ENCODE peak calls at places on chromosomes 4 and X, in five cellular contexts. O is PC-9, X is neural progenitor cell, Z is hepatocyte, M is HCT116. B is an unnamed sample.

GRCh38 chr4:139416073-139416673 is 37.7 kb upstream of the RAB33B start:
- DNase-seq in O (no peak), X (peak), Z (peak), M (peak), B (peak)

GRCh38 chrX:18643853-18644252 is 28.1 kb downstream of the RS1 start:
- DNase-seq in O (no peak), X (no peak), Z (no peak), M (no peak), B (no peak)

GRCh38 chrX:67587946-67588624 is 44.3 kb downstream of the AR start:
- DNase-seq in O (no peak), X (no peak), Z (no peak), M (no peak), B (peak)

GRCh38 chr4:117801756-117802155 is 232.5 kb upstream of the NDST3 start:
- DNase-seq in O (no peak), X (no peak), Z (no peak), M (no peak), B (no peak)

GRCh38 chr4:83731609-83732008 is 195.7 kb downstream of the GPAT3 start:
- DNase-seq in O (no peak), X (no peak), Z (peak), M (peak), B (no peak)

GRCh38 chrX:8455600-8455999 is 9.0 kb upstream of the VCX3B start:
- DNase-seq in O (no peak), X (no peak), Z (no peak), M (no peak), B (no peak)

GRCh38 chrX:33183366-33183765 is 28.0 kb downstream of the DMD start:
- DNase-seq in O (no peak), X (no peak), Z (peak), M (no peak), B (peak)

GRCh38 chrX:102745513-102746133 is 25.1 kb downstream of the GPRASP3 start:
- DNase-seq in O (no peak), X (peak), Z (peak), M (no peak), B (no peak)

GRCh38 chr4:55635760-55636621 is at the start of gene NMU:
- DNase-seq in O (peak), X (peak), Z (peak), M (peak), B (peak)
- TF ChIP-seq EZH2 in O (no peak), X (peak), Z (peak), M (no peak), B (peak)

DNA sequence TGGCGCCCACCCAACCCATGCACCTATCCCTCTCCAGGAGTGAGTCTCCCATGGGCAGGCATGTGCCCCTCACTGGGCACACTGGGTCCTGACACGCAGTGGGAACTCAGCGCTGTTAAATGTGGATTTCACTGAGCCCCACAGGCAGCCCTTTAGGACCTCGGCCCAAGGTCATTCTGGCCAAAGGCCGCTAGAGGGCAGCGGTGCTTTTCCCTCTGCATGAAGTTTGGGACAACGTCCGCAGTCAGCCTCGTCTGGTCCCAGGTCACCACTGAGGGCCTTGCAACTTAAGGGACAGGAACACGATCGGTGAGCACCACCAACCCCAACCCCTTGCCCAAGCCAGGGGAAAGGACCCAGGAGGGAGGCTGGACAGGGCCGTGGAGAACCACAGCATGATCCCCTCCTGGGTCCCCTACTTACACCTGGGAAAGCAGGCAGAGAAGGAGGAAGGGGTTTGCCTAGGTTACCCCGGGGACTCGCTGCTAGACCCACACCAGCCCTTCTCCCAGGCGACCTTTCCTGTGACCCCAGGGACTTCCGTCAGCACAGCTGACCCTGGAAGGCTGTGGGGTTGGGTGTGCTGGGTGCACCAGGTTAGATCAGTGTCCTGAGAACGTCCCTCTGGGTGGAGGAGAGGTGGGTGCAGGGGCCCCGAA is 24.0 kb downstream of the CYTL1 start:
- DNase-seq in O (peak), X (peak), Z (peak), M (peak), B (peak)
- TF ChIP-seq EZH2 in O (no peak), X (no peak), Z (no peak), M (no peak), B (no peak)

GRCh38 chrX:1466232-1466661 is 13.5 kb upstream of the ASMTL start:
- DNase-seq in O (no peak), X (no peak), Z (no peak), M (no peak), B (no peak)

GRCh38 chrX:1464282-1465131 is 11.8 kb upstream of the ASMTL start:
- DNase-seq in O (no peak), X (no peak), Z (no peak), M (no peak), B (no peak)

GRCh38 chrX:1463581-1464281 is 11.0 kb upstream of the ASMTL start:
- DNase-seq in O (no peak), X (no peak), Z (no peak), M (no peak), B (no peak)

GRCh38 chrX:1466971-1467561 is 14.4 kb upstream of the ASMTL start:
- DNase-seq in O (no peak), X (no peak), Z (no peak), M (no peak), B (no peak)

GRCh38 chrX:1465261-1466231 is 12.8 kb upstream of the ASMTL start:
- DNase-seq in O (no peak), X (no peak), Z (no peak), M (no peak), B (no peak)
- TF ChIP-seq EZH2 in O (no peak), X (no peak), Z (no peak), M (no peak), B (peak)

DNA sequence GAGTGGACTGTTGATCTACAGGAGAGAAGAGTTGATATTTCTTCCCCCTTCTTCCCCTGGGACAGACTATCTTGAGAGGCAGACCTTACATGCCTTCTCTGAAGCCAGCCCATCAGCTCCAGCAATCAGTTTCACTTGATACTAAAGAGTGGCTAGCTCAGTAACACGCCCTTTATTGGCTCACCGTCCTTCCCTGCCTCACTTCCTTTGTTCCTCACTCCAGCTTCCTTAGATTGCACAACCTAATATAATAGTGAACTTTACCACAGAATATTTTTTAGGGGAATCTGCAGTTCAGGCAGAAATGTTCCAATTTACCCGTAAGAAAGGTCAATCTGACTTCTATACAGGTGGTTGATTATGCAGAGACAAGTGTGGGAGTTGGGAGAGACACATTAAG is 128.1 kb upstream of the NDP start:
- DNase-seq in O (no peak), X (no peak), Z (no peak), M (no peak), B (no peak)
- TF ChIP-seq EZH2 in O (no peak), X (no peak), Z (no peak), M (no peak), B (no peak)

DNA sequence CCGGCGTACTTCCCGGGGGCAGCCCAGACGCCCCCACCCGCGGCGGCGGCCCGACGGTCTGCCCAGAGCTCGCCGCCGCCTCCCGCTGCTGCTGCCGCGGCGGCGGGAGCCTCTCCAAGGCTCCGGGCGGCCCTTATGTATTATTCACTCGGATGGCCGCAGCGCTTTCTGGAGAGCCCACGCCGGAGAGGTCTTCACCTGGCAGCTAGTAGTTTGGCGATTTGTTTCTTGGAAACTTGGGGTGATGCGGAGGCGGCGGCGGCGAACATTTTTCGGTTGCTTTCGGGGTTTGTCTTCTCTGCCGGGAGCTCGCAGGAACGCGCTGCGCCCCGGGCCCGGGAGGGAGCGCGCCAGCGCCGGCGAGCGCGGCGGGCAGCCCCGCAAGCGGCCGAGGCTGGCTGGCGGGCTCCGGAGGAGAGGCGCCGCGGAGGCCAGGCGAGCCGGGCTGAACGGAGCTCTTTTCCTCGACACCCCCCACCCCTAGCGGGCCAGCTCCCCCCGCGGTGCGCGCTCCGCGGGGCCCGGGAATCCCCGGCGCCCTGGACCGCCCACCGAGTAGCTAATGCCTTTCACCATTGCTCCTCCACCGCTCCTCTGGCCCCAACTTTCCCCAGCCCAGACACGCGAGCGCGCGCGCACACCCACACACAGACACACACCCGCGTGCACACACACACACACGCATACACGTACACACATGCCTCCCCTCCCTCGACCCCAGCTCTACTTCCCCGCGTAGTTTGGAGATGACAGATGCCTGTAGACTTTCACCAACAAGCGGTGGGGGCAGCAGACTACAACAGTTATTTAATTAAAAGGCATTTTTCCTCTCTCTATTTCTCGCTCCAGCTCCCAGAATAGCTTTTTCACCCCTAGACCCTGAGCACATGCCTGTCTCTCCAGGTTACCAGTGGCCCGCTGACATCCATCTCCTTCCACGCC is 113.4 kb downstream of the DHX15 start:
- DNase-seq in O (no peak), X (peak), Z (peak), M (no peak), B (peak)
- TF ChIP-seq EZH2 in O (no peak), X (peak), Z (no peak), M (no peak), B (no peak)

DNA sequence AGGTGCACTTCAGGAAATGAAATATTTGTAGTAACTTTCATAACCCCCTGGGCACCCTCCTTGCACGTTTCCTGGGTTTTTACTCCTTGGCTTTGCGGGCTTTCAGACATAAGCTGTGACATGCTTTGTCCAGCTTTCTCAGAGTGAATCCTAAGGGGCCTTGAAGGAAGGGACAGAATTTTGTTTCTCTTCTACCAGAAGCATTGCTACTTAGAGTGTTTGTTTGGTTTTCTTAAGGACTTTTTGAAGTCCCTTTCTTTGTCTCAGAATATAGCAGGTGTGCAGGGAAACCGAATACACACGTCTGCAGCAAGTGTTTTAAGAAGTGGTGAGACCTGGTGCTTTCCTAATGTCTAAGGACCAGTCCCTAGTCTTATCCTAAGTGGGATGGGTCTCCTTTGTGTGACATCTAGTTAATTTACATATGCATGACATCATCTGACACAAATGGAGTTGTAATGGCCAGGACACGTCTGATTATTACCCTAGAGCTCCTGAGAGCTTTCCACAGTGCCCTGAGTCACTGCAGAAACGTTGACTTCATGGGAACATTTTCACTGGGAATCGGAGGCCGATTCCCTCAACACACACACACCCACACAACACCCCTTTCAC is 1.3 kb downstream of the FAM149A start:
- DNase-seq in O (no peak), X (peak), Z (peak), M (no peak), B (peak)
- TF ChIP-seq EZH2 in O (no peak), X (peak), Z (no peak), M (no peak), B (no peak)

GRCh38 chr4:110629780-110630500 is 7.1 kb upstream of the PITX2 start:
- DNase-seq in O (no peak), X (no peak), Z (no peak), M (no peak), B (no peak)
- TF ChIP-seq EZH2 in O (no peak), X (peak), Z (no peak), M (no peak), B (peak)

GRCh38 chr4:146649232-146649631 is 10.5 kb downstream of the POU4F2 start:
- DNase-seq in O (no peak), X (no peak), Z (no peak), M (no peak), B (no peak)

GRCh38 chr4:146650034-146650433 is 11.3 kb downstream of the POU4F2 start:
- DNase-seq in O (no peak), X (no peak), Z (no peak), M (no peak), B (no peak)

GRCh38 chr4:146654976-146655761 is 16.5 kb downstream of the POU4F2 start:
- DNase-seq in O (no peak), X (peak), Z (peak), M (no peak), B (peak)

DNA sequence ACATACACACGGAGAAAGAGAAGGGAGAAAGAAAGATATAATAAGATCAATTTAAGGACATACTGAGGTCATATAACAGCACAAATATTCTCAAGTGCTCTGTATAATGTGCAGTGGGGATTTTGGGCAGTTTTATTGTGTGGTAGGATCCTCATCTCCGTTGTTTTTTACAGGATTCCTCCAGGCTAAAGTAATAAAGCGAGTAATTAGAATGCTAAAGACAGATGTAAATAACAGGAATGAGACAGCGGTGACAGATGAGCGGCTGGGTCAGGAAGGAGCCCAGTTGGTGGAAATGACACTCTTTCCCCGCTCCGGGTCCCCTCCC is 15.9 kb downstream of the POU4F2 start:
- DNase-seq in O (no peak), X (no peak), Z (no peak), M (no peak), B (no peak)
- TF ChIP-seq EZH2 in O (no peak), X (no peak), Z (no peak), M (no peak), B (no peak)

B was measured in fibroblast of lung.